ENCODE peak calls at places on chromosome 13, in four cellular contexts. V is neural progenitor cell, U is fibroblast of lung, B is PC-3. P is an unnamed sample. For H3K4me1, the result is how much of the 10 kb centered on the place peaks cover.

GRCh38 chr13:42876270-42876714 is 94.9 kb downstream of the FAM216B start:
- DNase-seq in V (no peak), B (no peak), U (no peak), P (no peak)

GRCh38 chr13:66348745-66349720 is 881.1 kb downstream of the PCDH9 start:
- DNase-seq in U (no peak), V (no peak), B (no peak), P (peak)

GRCh38 chr13:111883571-111884343 is 183.2 kb upstream of the SOX1 start:
- DNase-seq in V (no peak), B (no peak), U (no peak), P (no peak)

GRCh38 chr13:43087960-43088580 is 64.7 kb downstream of the DNAJC15 start:
- DNase-seq in U (peak), V (no peak), B (peak), P (peak)

GRCh38 chr13:33512880-33513554 is 227.5 kb upstream of the STARD13 start:
- DNase-seq in B (no peak), U (peak), V (no peak), P (no peak)

GRCh38 chr13:114115191-114115671 is 17.2 kb downstream of the RASA3 start:
- DNase-seq in V (no peak), U (peak), B (peak), P (peak)

GRCh38 chr13:75010941-75011340 is 471.0 kb downstream of the TBC1D4 start:
- DNase-seq in U (no peak), B (no peak), V (no peak), P (no peak)

GRCh38 chr13:47126432-47126831 is 229.6 kb upstream of the HTR2A start:
- DNase-seq in U (peak), V (no peak), B (no peak), P (peak)

GRCh38 chr13:39503048-39503447 is 99.9 kb downstream of the LHFPL6 start:
- DNase-seq in V (no peak), U (no peak), B (no peak), P (no peak)

GRCh38 chr13:39876258-39876657 is 220.8 kb downstream of the COG6 start:
- DNase-seq in B (peak), V (no peak), U (peak), P (peak)

GRCh38 chr13:101429733-101430132 is 13.4 kb upstream of the NALCN start:
- DNase-seq in B (no peak), U (no peak), V (no peak), P (no peak)

GRCh38 chr13:113442354-113442984 is 10.8 kb downstream of the ADPRHL1 start:
- DNase-seq in B (no peak), V (no peak), U (no peak), P (peak)

GRCh38 chr13:97241761-97242160 is 19.6 kb downstream of the MBNL2 start:
- DNase-seq in U (no peak), B (no peak), V (no peak), P (no peak)

GRCh38 chr13:108830916-108831315 is 201.5 kb downstream of the MYO16 start:
- DNase-seq in B (peak), V (no peak), U (no peak), P (no peak)

GRCh38 chr13:40379794-40380608 is 286.4 kb downstream of the FOXO1 start:
- DNase-seq in V (peak), B (no peak), U (no peak), P (no peak)

GRCh38 chr13:112098699-112099098 is 31.8 kb downstream of the SOX1 start:
- DNase-seq in V (no peak), U (no peak), B (no peak), P (no peak)

GRCh38 chr13:23558675-23559536 is 11.3 kb upstream of the TNFRSF19 start:
- DNase-seq in U (peak), V (no peak), B (peak), P (peak)

GRCh38 chr13:50989476-50989875 is 79.9 kb downstream of the RNASEH2B start:
- DNase-seq in V (peak), B (peak), U (peak), P (no peak)
- TF ChIP-seq CTCF in V (peak), B (peak), U (peak), P (peak)

GRCh38 chr13:95281258-95281602 is 20.0 kb downstream of the ABCC4 start:
- DNase-seq in B (no peak), V (no peak), U (no peak), P (no peak)

GRCh38 chr13:95269756-95270155 is 31.5 kb downstream of the ABCC4 start:
- DNase-seq in V (no peak), B (no peak), U (no peak), P (no peak)

GRCh38 chr13:95276119-95276505 is 25.1 kb downstream of the ABCC4 start:
- DNase-seq in B (no peak), V (no peak), U (no peak), P (no peak)

GRCh38 chr13:95275322-95276118 is 25.7 kb downstream of the ABCC4 start:
- DNase-seq in B (peak), V (no peak), U (peak), P (no peak)
- H3K4me2 ChIP-seq in B (no peak), V (no peak), U (peak), P (no peak)

GRCh38 chr13:98896083-98896867 is 81.6 kb downstream of the DOCK9 start:
- DNase-seq in V (no peak), U (no peak), B (no peak), P (no peak)

GRCh38 chr13:98897706-98898105 is 80.2 kb downstream of the DOCK9 start:
- DNase-seq in V (no peak), U (no peak), B (no peak), P (no peak)

GRCh38 chr13:98896868-98897144 is 81.1 kb downstream of the DOCK9 start:
- DNase-seq in U (no peak), V (no peak), B (no peak), P (no peak)

GRCh38 chr13:98905199-98905598 is 72.7 kb downstream of the DOCK9 start:
- DNase-seq in B (no peak), U (no peak), V (no peak), P (no peak)

DNA sequence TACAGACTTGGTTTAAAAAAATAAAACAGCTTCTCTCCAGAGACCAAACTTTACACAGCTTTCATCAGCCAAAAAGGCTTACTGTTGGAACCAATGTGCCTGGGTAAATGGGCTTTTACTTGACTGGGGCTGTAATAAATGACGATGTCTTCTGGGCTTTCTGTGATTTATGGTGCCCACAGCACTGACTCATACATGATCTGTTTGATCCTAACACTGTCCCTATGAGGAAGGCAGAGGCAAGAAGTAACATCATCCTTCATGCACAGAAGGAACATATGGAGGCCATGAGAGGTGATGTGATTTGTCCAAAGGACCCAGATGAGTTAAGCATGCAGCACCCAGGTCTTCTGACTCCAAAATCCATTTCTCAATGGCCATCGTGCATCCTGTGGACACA is 77.4 kb downstream of the DOCK9 start:
- DNase-seq in V (no peak), B (peak), U (no peak), P (no peak)
- H3K4me1 ChIP-seq in V (under half), B (under half), U (under half), P (under half)

DNA sequence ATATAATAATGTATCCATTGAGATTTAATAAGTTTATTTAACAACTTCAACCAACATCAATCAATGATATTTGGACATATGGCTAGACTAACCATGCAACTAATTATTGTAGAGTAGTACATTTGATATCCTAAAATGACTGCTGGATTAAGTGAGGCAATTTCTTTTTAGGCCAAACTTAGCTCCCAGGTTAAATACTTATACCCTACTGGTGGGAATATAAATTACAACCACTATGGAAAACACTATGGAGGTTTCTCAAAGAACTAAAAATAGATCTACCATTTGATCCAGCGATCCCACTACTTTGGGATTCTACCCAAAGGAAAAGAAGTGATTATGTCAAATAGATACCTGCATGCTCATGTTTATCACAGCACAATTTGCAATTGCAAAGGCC is 345.8 kb downstream of the RBM26 start:
- DNase-seq in U (no peak), V (no peak), B (peak), P (no peak)
- TF ChIP-seq CTCF in U (no peak), V (peak), B (peak), P (no peak)

P was measured in osteoblast.